ENCODE peak calls at places on chromosomes 3 and 15, in seven cellular contexts. One of them, this sample, is unnamed.
A peak's percentile ranks its signal among the peaks of the same experiment; 100 is the strongest.

GRCh38 chr15:68650901-68651709 is 72.3 kb downstream of the CORO2B start:
- DNase-seq in heart left ventricle: peak; percentile 53
- DNase-seq in ovary: no peak
- DNase-seq in stomach: peak; percentile 61
- DNase-seq in endothelial cell of umbilical vein: peak; percentile 45
- DNase-seq in DND-41: peak; percentile 39
- DNase-seq in breast epithelium: peak; percentile 49
- DNase-seq in this sample: peak; percentile 46

GRCh38 chr3:134885877-134886621 is 91.0 kb downstream of the EPHB1 start:
- DNase-seq in DND-41: peak; percentile 66
- DNase-seq in heart left ventricle: no peak
- DNase-seq in endothelial cell of umbilical vein: no peak
- DNase-seq in breast epithelium: no peak
- DNase-seq in stomach: no peak
- DNase-seq in ovary: no peak
- DNase-seq in this sample: no peak

GRCh38 chr3:120496278-120496975 is 45.6 kb upstream of the FSTL1 start:
- DNase-seq in ovary: no peak
- DNase-seq in breast epithelium: no peak
- DNase-seq in stomach: no peak
- DNase-seq in endothelial cell of umbilical vein: peak; percentile 69
- DNase-seq in DND-41: no peak
- DNase-seq in heart left ventricle: no peak
- DNase-seq in this sample: no peak

GRCh38 chr3:197406266-197406665 is 107.9 kb upstream of the DLG1 start:
- DNase-seq in endothelial cell of umbilical vein: peak; percentile 88
- DNase-seq in breast epithelium: no peak
- DNase-seq in stomach: no peak
- DNase-seq in heart left ventricle: peak; percentile 30
- DNase-seq in ovary: peak; percentile 53
- DNase-seq in DND-41: no peak
- DNase-seq in this sample: no peak

GRCh38 chr3:23170306-23170705 is 32.8 kb upstream of the UBE2E2 start:
- DNase-seq in stomach: no peak
- DNase-seq in breast epithelium: no peak
- DNase-seq in endothelial cell of umbilical vein: no peak
- DNase-seq in ovary: no peak
- DNase-seq in heart left ventricle: no peak
- DNase-seq in DND-41: no peak
- DNase-seq in this sample: no peak

GRCh38 chr3:192899540-192899982 is 18.1 kb downstream of the MB21D2 start:
- DNase-seq in ovary: no peak
- DNase-seq in stomach: no peak
- DNase-seq in endothelial cell of umbilical vein: no peak
- DNase-seq in heart left ventricle: no peak
- DNase-seq in breast epithelium: no peak
- DNase-seq in DND-41: no peak
- DNase-seq in this sample: no peak

GRCh38 chr3:27553868-27554540 is 69.8 kb upstream of the SLC4A7 start:
- DNase-seq in breast epithelium: no peak
- DNase-seq in heart left ventricle: no peak
- DNase-seq in DND-41: no peak
- DNase-seq in ovary: no peak
- DNase-seq in stomach: no peak
- DNase-seq in endothelial cell of umbilical vein: peak; percentile 35
- DNase-seq in this sample: no peak

GRCh38 chr15:65077981-65078352 is 1.4 kb downstream of the KBTBD13 start:
- DNase-seq in stomach: peak; percentile 79
- DNase-seq in breast epithelium: peak; percentile 63
- DNase-seq in endothelial cell of umbilical vein: peak; percentile 58
- DNase-seq in heart left ventricle: peak; percentile 61
- DNase-seq in ovary: peak; percentile 78
- DNase-seq in DND-41: no peak
- DNase-seq in this sample: peak; percentile 34

GRCh38 chr15:68316061-68316804 is 38.7 kb downstream of the FEM1B start:
- DNase-seq in stomach: peak; percentile 26
- DNase-seq in DND-41: no peak
- DNase-seq in ovary: no peak
- DNase-seq in endothelial cell of umbilical vein: peak; percentile 29
- DNase-seq in breast epithelium: peak; percentile 43
- DNase-seq in heart left ventricle: no peak
- DNase-seq in this sample: peak; percentile 6

GRCh38 chr3:188900421-188900941 is 271.3 kb upstream of the TPRG1 start:
- DNase-seq in breast epithelium: no peak
- DNase-seq in endothelial cell of umbilical vein: peak; percentile 94
- DNase-seq in DND-41: no peak
- DNase-seq in heart left ventricle: no peak
- DNase-seq in stomach: no peak
- DNase-seq in ovary: no peak
- DNase-seq in this sample: no peak

GRCh38 chr3:147816770-147817169 is 407.6 kb downstream of the ZIC1 start:
- DNase-seq in heart left ventricle: peak; percentile 58
- DNase-seq in endothelial cell of umbilical vein: peak; percentile 91
- DNase-seq in stomach: no peak
- DNase-seq in breast epithelium: no peak
- DNase-seq in DND-41: no peak
- DNase-seq in ovary: no peak
- DNase-seq in this sample: no peak

GRCh38 chr3:13588221-13588701 is 39.3 kb downstream of the FBLN2 start:
- DNase-seq in ovary: no peak
- DNase-seq in endothelial cell of umbilical vein: no peak
- DNase-seq in stomach: no peak
- DNase-seq in breast epithelium: no peak
- DNase-seq in heart left ventricle: no peak
- DNase-seq in DND-41: no peak
- DNase-seq in this sample: no peak

GRCh38 chr15:78320173-78320572 is 20.0 kb upstream of the CRABP1 start:
- DNase-seq in breast epithelium: no peak
- DNase-seq in endothelial cell of umbilical vein: no peak
- DNase-seq in heart left ventricle: no peak
- DNase-seq in ovary: no peak
- DNase-seq in DND-41: no peak
- DNase-seq in stomach: no peak
- DNase-seq in this sample: no peak

GRCh38 chr3:42804831-42805821 is 836 bp upstream of the HIGD1A start:
- DNase-seq in breast epithelium: peak; percentile 53
- DNase-seq in heart left ventricle: peak; percentile 8
- DNase-seq in stomach: peak; percentile 62
- DNase-seq in endothelial cell of umbilical vein: no peak
- DNase-seq in ovary: peak; percentile 38
- DNase-seq in DND-41: no peak
- DNase-seq in this sample: no peak

GRCh38 chr3:60456180-60456579 is 795.1 kb downstream of the FHIT start:
- DNase-seq in ovary: no peak
- DNase-seq in heart left ventricle: no peak
- DNase-seq in endothelial cell of umbilical vein: no peak
- DNase-seq in breast epithelium: no peak
- DNase-seq in DND-41: no peak
- DNase-seq in stomach: no peak
- DNase-seq in this sample: no peak

GRCh38 chr3:49124991-49125670 is 4.5 kb upstream of the USP19 start:
- DNase-seq in endothelial cell of umbilical vein: no peak
- DNase-seq in heart left ventricle: no peak
- DNase-seq in DND-41: peak; percentile 15
- DNase-seq in stomach: no peak
- DNase-seq in breast epithelium: no peak
- DNase-seq in ovary: no peak
- DNase-seq in this sample: no peak
- TF ChIP-seq CTCF in endothelial cell of umbilical vein: no peak
- TF ChIP-seq CTCF in heart left ventricle: no peak
- TF ChIP-seq CTCF in DND-41: peak; percentile 50
- TF ChIP-seq CTCF in stomach: no peak
- TF ChIP-seq CTCF in breast epithelium: no peak
- TF ChIP-seq CTCF in ovary: no peak
- TF ChIP-seq CTCF in this sample: no peak

GRCh38 chr3:113275876-113276580 is 64.7 kb downstream of the BOC start:
- DNase-seq in heart left ventricle: no peak
- DNase-seq in breast epithelium: no peak
- DNase-seq in endothelial cell of umbilical vein: peak; percentile 2
- DNase-seq in stomach: no peak
- DNase-seq in DND-41: no peak
- DNase-seq in ovary: no peak
- DNase-seq in this sample: peak; percentile 32
- TF ChIP-seq CTCF in heart left ventricle: no peak
- TF ChIP-seq CTCF in breast epithelium: no peak
- TF ChIP-seq CTCF in endothelial cell of umbilical vein: no peak
- TF ChIP-seq CTCF in stomach: no peak
- TF ChIP-seq CTCF in DND-41: no peak
- TF ChIP-seq CTCF in ovary: no peak
- TF ChIP-seq CTCF in this sample: no peak

GRCh38 chr3:9111349-9112265 is 137.8 kb downstream of the SRGAP3 start:
- DNase-seq in stomach: no peak
- DNase-seq in DND-41: peak; percentile 10
- DNase-seq in heart left ventricle: peak; percentile 33
- DNase-seq in breast epithelium: no peak
- DNase-seq in ovary: peak; percentile 46
- DNase-seq in endothelial cell of umbilical vein: no peak
- DNase-seq in this sample: no peak
- TF ChIP-seq CTCF in stomach: no peak
- TF ChIP-seq CTCF in DND-41: peak; percentile 47
- TF ChIP-seq CTCF in heart left ventricle: no peak
- TF ChIP-seq CTCF in breast epithelium: no peak
- TF ChIP-seq CTCF in ovary: peak; percentile 29
- TF ChIP-seq CTCF in endothelial cell of umbilical vein: no peak
- TF ChIP-seq CTCF in this sample: no peak

DNA sequence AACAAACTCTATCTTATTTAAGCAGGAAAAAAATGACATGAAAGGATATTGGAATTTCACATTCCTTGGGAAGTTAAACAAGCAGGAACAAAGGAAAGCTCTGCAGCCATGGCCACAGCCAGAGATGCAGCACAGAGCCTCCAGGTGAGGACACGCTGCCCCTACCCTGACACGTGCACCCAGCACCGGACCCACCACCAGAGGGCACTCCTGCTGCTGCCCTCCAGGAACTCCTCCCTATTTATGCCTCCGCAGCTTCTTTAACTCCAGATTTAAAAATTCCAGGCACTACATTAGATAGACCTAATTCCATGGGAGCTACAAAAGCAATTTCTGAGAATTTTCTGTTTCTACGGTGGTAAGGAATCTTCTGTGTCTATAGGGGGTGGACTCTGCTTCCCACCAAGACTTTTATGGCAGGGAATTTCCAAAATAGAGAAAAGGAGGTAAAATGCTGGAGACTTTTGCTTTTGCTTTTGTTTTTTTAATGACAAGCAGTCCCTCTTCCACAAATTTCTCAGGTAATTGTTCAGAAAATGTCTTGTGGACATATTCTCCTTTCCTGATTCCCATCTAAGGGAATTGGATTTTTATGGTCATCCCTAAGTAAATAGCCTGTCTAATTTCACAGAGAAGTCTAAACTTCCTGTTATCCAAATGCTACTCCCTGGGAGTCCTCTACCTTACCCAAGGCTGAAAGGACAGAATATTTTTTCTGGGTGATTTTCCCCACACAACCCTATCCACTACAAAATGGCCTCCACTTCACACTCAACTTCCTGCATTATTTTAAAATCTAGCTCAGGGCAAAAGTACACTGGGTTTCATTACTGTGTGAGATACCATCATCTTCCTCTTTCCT is 77.3 kb upstream of the ABI3BP start:
- DNase-seq in endothelial cell of umbilical vein: peak; percentile 46
- DNase-seq in stomach: peak; percentile 83
- DNase-seq in heart left ventricle: peak; percentile 13
- DNase-seq in breast epithelium: peak; percentile 55
- DNase-seq in DND-41: peak; percentile 63
- DNase-seq in ovary: no peak
- DNase-seq in this sample: peak; percentile 32
- TF ChIP-seq CTCF in endothelial cell of umbilical vein: peak; percentile 55
- TF ChIP-seq CTCF in stomach: no peak
- TF ChIP-seq CTCF in heart left ventricle: peak; percentile 68
- TF ChIP-seq CTCF in breast epithelium: peak; percentile 32
- TF ChIP-seq CTCF in DND-41: peak; percentile 83
- TF ChIP-seq CTCF in ovary: no peak
- TF ChIP-seq CTCF in this sample: no peak

GRCh38 chr3:132342183-132342582 is 25.0 kb downstream of the ACP3 start:
- DNase-seq in breast epithelium: no peak
- DNase-seq in endothelial cell of umbilical vein: no peak
- DNase-seq in DND-41: no peak
- DNase-seq in heart left ventricle: no peak
- DNase-seq in stomach: no peak
- DNase-seq in ovary: no peak
- DNase-seq in this sample: no peak
- TF ChIP-seq CTCF in breast epithelium: no peak
- TF ChIP-seq CTCF in endothelial cell of umbilical vein: no peak
- TF ChIP-seq CTCF in DND-41: no peak
- TF ChIP-seq CTCF in heart left ventricle: no peak
- TF ChIP-seq CTCF in stomach: no peak
- TF ChIP-seq CTCF in ovary: no peak
- TF ChIP-seq CTCF in this sample: no peak

DNA sequence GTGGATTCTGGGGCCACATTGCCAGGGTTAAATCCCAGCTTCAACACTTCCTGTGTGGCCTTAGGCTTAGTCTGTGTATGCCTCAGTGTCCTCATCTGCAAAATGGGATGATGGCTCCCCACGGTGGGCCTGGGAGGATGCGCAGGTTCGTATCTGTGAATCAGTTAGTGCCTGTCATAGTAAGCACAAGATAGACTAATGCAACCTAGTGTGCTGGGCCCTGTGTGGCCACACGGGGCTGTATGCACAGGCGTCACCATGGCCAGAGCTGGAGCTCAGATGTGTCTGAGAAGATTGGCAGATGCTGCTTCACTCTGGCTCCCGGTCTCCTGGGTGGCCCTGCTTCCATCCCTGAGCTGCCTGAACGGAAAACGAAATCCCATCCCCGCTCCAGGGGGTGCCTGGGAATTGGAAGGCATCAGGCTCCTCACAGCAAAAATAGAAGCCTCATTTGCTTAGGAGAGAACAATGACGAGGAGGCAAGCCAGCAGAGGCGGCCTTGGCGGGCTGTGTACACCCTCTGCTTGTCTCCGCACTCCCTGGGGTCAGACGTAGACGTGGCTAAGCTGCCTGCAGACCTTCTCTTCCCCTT is 103.6 kb downstream of the APBA2 start:
- DNase-seq in heart left ventricle: no peak
- DNase-seq in endothelial cell of umbilical vein: no peak
- DNase-seq in DND-41: peak; percentile 11
- DNase-seq in breast epithelium: no peak
- DNase-seq in stomach: no peak
- DNase-seq in ovary: no peak
- DNase-seq in this sample: no peak
- TF ChIP-seq CTCF in heart left ventricle: no peak
- TF ChIP-seq CTCF in endothelial cell of umbilical vein: peak; percentile 7
- TF ChIP-seq CTCF in DND-41: peak; percentile 39
- TF ChIP-seq CTCF in breast epithelium: no peak
- TF ChIP-seq CTCF in stomach: no peak
- TF ChIP-seq CTCF in ovary: no peak
- TF ChIP-seq CTCF in this sample: no peak

DNA sequence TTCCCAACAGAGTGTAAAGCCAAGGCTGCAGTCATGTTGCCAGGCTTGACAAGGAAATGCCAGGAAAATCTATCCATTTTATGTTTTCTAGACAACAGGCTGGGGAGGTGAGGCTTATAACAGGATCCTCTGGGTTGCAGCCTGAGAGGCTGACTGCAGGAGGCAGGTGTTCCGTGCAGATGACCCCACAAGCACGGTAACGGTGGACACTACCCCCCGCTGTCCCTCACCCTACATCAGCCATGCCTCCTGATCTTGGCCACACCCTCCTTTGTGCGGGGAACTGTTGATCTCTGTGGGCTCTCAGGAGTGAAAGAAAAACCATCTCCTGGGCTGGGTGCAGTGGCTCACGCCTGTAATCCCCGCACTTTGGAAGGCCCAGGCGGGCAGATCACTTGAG is 68.0 kb upstream of the ADPGK start:
- DNase-seq in breast epithelium: no peak
- DNase-seq in heart left ventricle: no peak
- DNase-seq in DND-41: no peak
- DNase-seq in stomach: no peak
- DNase-seq in endothelial cell of umbilical vein: no peak
- DNase-seq in ovary: no peak
- DNase-seq in this sample: no peak
- TF ChIP-seq CTCF in breast epithelium: no peak
- TF ChIP-seq CTCF in heart left ventricle: no peak
- TF ChIP-seq CTCF in DND-41: no peak
- TF ChIP-seq CTCF in stomach: no peak
- TF ChIP-seq CTCF in endothelial cell of umbilical vein: no peak
- TF ChIP-seq CTCF in ovary: no peak
- TF ChIP-seq CTCF in this sample: no peak